ENCODE peak calls at places on chromosome 1, in eight cellular contexts. J is CD8-positive, alpha-beta T cell; Y is aorta; N is CD4-positive, CD25-positive, alpha-beta regulatory T cell; R is SK-N-SH; E is effector memory CD4-positive, alpha-beta T cell; F is pancreas; L is GM23338. V is an unnamed sample. For H3K36me3 and H3K27me3, the result is how much of the 10 kb centered on the place peaks cover.

GRCh38 chr1:59169703-59170102 is 127.2 kb upstream of the FGGY start:
- DNase-seq in J (no peak), Y (no peak), N (no peak), R (no peak), E (no peak), F (no peak), L (no peak), V (no peak)

GRCh38 chr1:114153621-114154145 is at the start of gene SYT6:
- DNase-seq in J (no peak), Y (no peak), N (no peak), R (peak), E (no peak), F (no peak), L (peak), V (peak)

GRCh38 chr1:5574641-5575040 is 417.6 kb downstream of the NPHP4 start:
- DNase-seq in J (no peak), Y (no peak), N (no peak), R (no peak), E (no peak), F (no peak), L (no peak), V (no peak)

GRCh38 chr1:55695553-55695952 is 480.4 kb upstream of the USP24 start:
- DNase-seq in J (no peak), Y (no peak), N (no peak), R (no peak), E (no peak), F (no peak), L (no peak), V (no peak)

GRCh38 chr1:172990598-172991215 is 60.0 kb downstream of the TNFSF18 start:
- DNase-seq in J (no peak), Y (no peak), N (no peak), R (no peak), E (no peak), F (no peak), L (no peak), V (no peak)

GRCh38 chr1:145690587-145691558 is 16.3 kb downstream of the PDZK1 start:
- DNase-seq in J (peak), Y (no peak), N (peak), R (no peak), E (no peak), F (no peak), L (no peak), V (peak)

GRCh38 chr1:32900956-32901822 is at the start of gene TMEM54:
- DNase-seq in J (no peak), Y (peak), N (no peak), R (peak), E (no peak), F (peak), L (peak), V (peak)

GRCh38 chr1:39230261-39231190 is 26.0 kb downstream of the MACF1 start:
- DNase-seq in J (no peak), Y (no peak), N (peak), R (no peak), E (no peak), F (no peak), L (peak), V (peak)

GRCh38 chr1:58035523-58035922 is 511.0 kb downstream of the OMA1 start:
- DNase-seq in J (no peak), Y (no peak), N (no peak), R (peak), E (no peak), F (no peak), L (peak), V (peak)

GRCh38 chr1:20552728-20553571 is 577 bp downstream of the FAM43B start:
- DNase-seq in J (no peak), Y (no peak), N (peak), R (peak), E (no peak), F (peak), L (peak), V (peak)

GRCh38 chr1:2060535-2060934 is 10.3 kb downstream of the PRKCZ start:
- DNase-seq in J (no peak), Y (no peak), N (no peak), R (no peak), E (no peak), F (peak), L (no peak), V (no peak)

GRCh38 chr1:9901148-9902059 is 8.7 kb downstream of the CTNNBIP1 start:
- DNase-seq in J (no peak), Y (no peak), N (no peak), R (no peak), E (no peak), F (peak), L (no peak), V (no peak)

GRCh38 chr1:217526636-217527035 is 104.3 kb downstream of the GPATCH2 start:
- DNase-seq in J (no peak), Y (no peak), N (no peak), R (no peak), E (no peak), F (no peak), L (no peak), V (no peak)

GRCh38 chr1:33301273-33301984 is 19.5 kb downstream of the A3GALT2 start:
- DNase-seq in J (no peak), Y (no peak), N (no peak), R (no peak), E (no peak), F (no peak), L (no peak), V (no peak)

DNA sequence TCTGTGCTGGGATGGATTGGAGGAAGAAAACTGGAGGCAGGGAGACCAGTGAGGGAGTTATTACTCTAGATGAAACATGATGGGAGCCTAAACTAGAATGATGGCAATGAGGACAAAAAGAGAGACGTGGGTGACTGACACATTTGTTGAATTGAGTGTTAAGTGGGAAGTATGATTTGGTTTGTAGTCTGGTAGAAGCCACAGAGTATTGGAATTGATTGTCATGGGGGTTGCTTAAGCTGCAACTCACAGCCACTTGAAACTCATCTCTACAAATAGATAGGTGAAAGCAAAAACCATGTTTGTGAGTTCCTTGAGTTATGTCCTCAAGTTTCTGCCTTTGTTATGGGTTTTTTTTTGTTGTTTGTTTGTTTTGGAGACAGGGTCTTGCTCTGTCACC is 28.4 kb downstream of the FABP3 start:
- DNase-seq in J (no peak), Y (no peak), N (no peak), R (no peak), E (no peak), F (no peak), L (no peak), V (no peak)
- H3K36me3 ChIP-seq in J (under half), Y (under half), N (under half), R (under half), E (under half), F (under half), L (under half), V (under half)

GRCh38 chr1:37243368-37244082 is 209.2 kb upstream of the GRIK3 start:
- DNase-seq in J (no peak), Y (no peak), N (no peak), R (no peak), E (no peak), F (no peak), L (peak), V (no peak)
- H3K27ac ChIP-seq in J (no peak), Y (no peak), N (no peak), R (no peak), E (no peak), F (no peak), L (no peak), V (no peak)

GRCh38 chr1:25065246-25066238 is 135.5 kb upstream of the RUNX3 start:
- DNase-seq in J (peak), Y (peak), N (no peak), R (peak), E (peak), F (no peak), L (no peak), V (no peak)
- H3K27me3 ChIP-seq in J (under half), Y (under half), N (under half), R (under half), E (under half), F (under half), L (under half), V (under half)

GRCh38 chr1:43436371-43436770 is 17.4 kb downstream of the HYI start:
- DNase-seq in J (no peak), Y (no peak), N (no peak), R (no peak), E (no peak), F (no peak), L (no peak), V (peak)
- H3K36me3 ChIP-seq in J (under half), Y (under half), N (half or more), R (under half), E (half or more), F (under half), L (under half), V (half or more)

V was measured in endodermal cell.